ENCODE peak calls at places on chromosomes 12 and 14, in four cellular contexts. E is WTC11, H is SK-N-SH, D is K562. X is an unnamed sample.

GRCh38 chr12:104494816-104495158 is 38.0 kb downstream of the CHST11 start:
- DNase-seq in E (no peak), H (no peak), D (no peak), X (no peak)

GRCh38 chr12:54033980-54034783 is 1.3 kb downstream of the HOXC5 start:
- DNase-seq in E (no peak), H (peak), D (no peak), X (no peak)

GRCh38 chr12:132788375-132789098 is 26.9 kb upstream of the ANKLE2 start:
- DNase-seq in E (no peak), H (peak), D (peak), X (no peak)

GRCh38 chr12:11823043-11823442 is 173.6 kb downstream of the ETV6 start:
- DNase-seq in E (no peak), H (no peak), D (no peak), X (no peak)

GRCh38 chr12:59834659-59835474 is 239.0 kb downstream of the SLC16A7 start:
- DNase-seq in E (no peak), H (peak), D (peak), X (peak)

GRCh38 chr12:72053604-72054003 is 115.0 kb downstream of the TPH2 start:
- DNase-seq in E (no peak), H (no peak), D (no peak), X (no peak)

GRCh38 chr12:41202051-41202450 is 13.9 kb downstream of the PDZRN4 start:
- DNase-seq in E (no peak), H (no peak), D (no peak), X (no peak)

GRCh38 chr12:49546481-49546880 is 7.7 kb downstream of the KCNH3 start:
- DNase-seq in E (no peak), H (peak), D (no peak), X (no peak)

GRCh38 chr12:121022713-121023112 is 6.4 kb upstream of the C12orf43 start:
- DNase-seq in E (no peak), H (no peak), D (no peak), X (no peak)

GRCh38 chr14:64692189-64692588 is 12.0 kb upstream of the PLEKHG3 start:
- DNase-seq in E (no peak), H (no peak), D (no peak), X (no peak)

GRCh38 chr12:52616680-52617402 is 1.5 kb downstream of the KRT73 start:
- DNase-seq in E (no peak), H (no peak), D (no peak), X (no peak)

GRCh38 chr12:106358410-106359241 is 1.1 kb downstream of the POLR3B start:
- DNase-seq in E (no peak), H (peak), D (peak), X (peak)

GRCh38 chr14:23544511-23545447 is 6.8 kb downstream of the ZFHX2 start:
- DNase-seq in E (peak), H (no peak), D (no peak), X (no peak)

GRCh38 chr14:101601603-101602465 is 40.5 kb downstream of the DIO3 start:
- DNase-seq in E (no peak), H (no peak), D (no peak), X (no peak)

GRCh38 chr12:68102731-68103130 is 56.8 kb downstream of the IFNG start:
- DNase-seq in E (no peak), H (no peak), D (no peak), X (no peak)

GRCh38 chr14:101719045-101719645 is 42.4 kb upstream of the PPP2R5C start:
- DNase-seq in E (no peak), H (no peak), D (no peak), X (no peak)

GRCh38 chr12:105928436-105928835 is 210.3 kb downstream of the NUAK1 start:
- DNase-seq in E (no peak), H (no peak), D (no peak), X (no peak)

GRCh38 chr14:61034416-61035100 is 53.5 kb downstream of the SLC38A6 start:
- DNase-seq in E (no peak), H (no peak), D (no peak), X (no peak)

GRCh38 chr12:54134850-54135249 is 53.9 kb downstream of the SMUG1 start:
- DNase-seq in E (no peak), H (peak), D (peak), X (no peak)

GRCh38 chr14:57883061-57883460 is 17.2 kb upstream of the SLC35F4 start:
- DNase-seq in E (no peak), H (no peak), D (no peak), X (no peak)

GRCh38 chr14:99148131-99148530 is 123.9 kb downstream of the BCL11B start:
- DNase-seq in E (no peak), H (no peak), D (no peak), X (no peak)

GRCh38 chr14:76514599-76514998 is 138.7 kb downstream of the ESRRB start:
- DNase-seq in E (no peak), H (no peak), D (peak), X (peak)

GRCh38 chr12:19833775-19834501 is 394.6 kb downstream of the AEBP2 start:
- DNase-seq in E (no peak), H (no peak), D (no peak), X (no peak)

GRCh38 chr14:65100905-65101541 is 1.3 kb downstream of the MAX start:
- DNase-seq in E (no peak), H (no peak), D (no peak), X (no peak)

GRCh38 chr12:25434493-25434892 is 118.6 kb downstream of the LMNTD1 start:
- DNase-seq in E (no peak), H (no peak), D (no peak), X (no peak)

GRCh38 chr12:15540025-15540424 is 217.7 kb downstream of the PTPRO start:
- DNase-seq in E (no peak), H (no peak), D (no peak), X (no peak)

GRCh38 chr12:15540469-15540872 is 218.2 kb downstream of the PTPRO start:
- DNase-seq in E (no peak), H (no peak), D (no peak), X (no peak)

GRCh38 chr12:15536446-15536845 is 214.1 kb downstream of the PTPRO start:
- DNase-seq in E (no peak), H (no peak), D (no peak), X (no peak)

GRCh38 chr12:15541996-15542631 is 219.8 kb downstream of the PTPRO start:
- DNase-seq in E (no peak), H (no peak), D (no peak), X (no peak)

DNA sequence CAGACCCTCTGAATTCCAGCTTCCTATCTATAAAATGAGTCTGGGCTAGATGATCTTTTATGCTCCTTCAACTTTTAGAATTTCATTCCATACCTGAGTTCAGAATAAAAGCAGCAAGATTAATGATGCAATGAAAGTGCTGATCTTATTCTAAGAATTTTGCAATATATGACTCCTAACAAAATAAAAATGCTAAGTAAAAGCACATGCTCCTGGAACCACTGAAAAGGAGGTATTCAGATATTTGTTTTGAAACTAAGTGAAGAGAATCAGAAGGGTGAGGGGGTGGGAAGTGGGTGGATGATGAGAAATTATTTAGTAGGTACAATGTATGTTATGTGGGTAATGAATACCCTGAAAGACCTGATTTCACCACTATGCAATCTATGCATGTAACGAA is 216.6 kb downstream of the PTPRO start:
- DNase-seq in E (no peak), H (no peak), D (no peak), X (no peak)
- TF ChIP-seq FOXJ3 in E (no peak), H (no peak), D (no peak), X (no peak)

GRCh38 chr12:93127107-93127560 is 198.0 kb upstream of the EEA1 start:
- DNase-seq in E (no peak), H (no peak), D (no peak), X (no peak)

GRCh38 chr12:93122089-93122488 is 193.0 kb upstream of the EEA1 start:
- DNase-seq in E (no peak), H (no peak), D (no peak), X (peak)

GRCh38 chr12:93126069-93126474 is 197.0 kb upstream of the EEA1 start:
- DNase-seq in E (no peak), H (no peak), D (no peak), X (no peak)

GRCh38 chr12:93125126-93125525 is 196.0 kb upstream of the EEA1 start:
- DNase-seq in E (no peak), H (no peak), D (no peak), X (no peak)

GRCh38 chr12:93122569-93123091 is 193.5 kb upstream of the EEA1 start:
- DNase-seq in E (no peak), H (no peak), D (no peak), X (peak)
- TF ChIP-seq FOXJ3 in E (no peak), H (no peak), D (no peak), X (no peak)

DNA sequence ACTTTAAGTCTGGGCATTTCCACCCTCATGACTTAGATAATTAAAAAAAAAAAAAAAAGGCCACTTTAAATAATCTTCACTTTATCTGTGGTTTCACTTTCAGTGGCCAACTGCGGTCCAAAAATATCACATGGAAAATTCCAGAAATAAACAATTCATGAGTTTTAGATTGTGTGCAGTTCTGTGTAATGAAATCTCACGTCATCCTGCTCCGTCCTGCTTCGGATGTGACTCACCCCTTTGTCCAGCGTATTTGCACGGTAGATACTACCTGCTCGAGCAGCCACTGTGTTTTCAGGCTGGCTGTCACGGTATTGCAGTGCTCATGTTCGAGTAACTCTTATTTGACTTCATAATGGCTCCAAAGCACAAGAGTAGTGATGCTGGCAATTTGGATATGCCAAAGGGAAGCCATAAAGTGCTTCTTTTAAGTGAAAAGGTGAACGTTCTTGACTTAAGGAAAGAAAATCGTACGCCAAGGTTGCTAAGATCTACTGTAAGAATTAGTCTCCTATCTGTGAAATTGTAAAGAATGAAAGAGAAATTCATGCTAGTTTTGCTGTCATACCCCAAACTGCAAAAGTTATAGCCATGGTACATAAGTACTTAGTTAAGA is 2.4 kb downstream of the E2F7 start:
- DNase-seq in E (no peak), H (no peak), D (peak), X (no peak)
- TF ChIP-seq FOXJ3 in E (no peak), H (no peak), D (no peak), X (no peak)

GRCh38 chr12:124567035-124567672 is at the start of gene NCOR2:
- DNase-seq in E (no peak), H (peak), D (peak), X (no peak)

GRCh38 chr12:124564232-124564958 is 3.0 kb downstream of the NCOR2 start:
- DNase-seq in E (no peak), H (no peak), D (no peak), X (no peak)

GRCh38 chr12:124565071-124565491 is 2.3 kb downstream of the NCOR2 start:
- DNase-seq in E (no peak), H (peak), D (no peak), X (no peak)

GRCh38 chr12:124566181-124567034 is 1.0 kb downstream of the NCOR2 start:
- DNase-seq in E (peak), H (peak), D (peak), X (peak)

GRCh38 chr12:124565656-124566180 is 1.7 kb downstream of the NCOR2 start:
- DNase-seq in E (peak), H (no peak), D (no peak), X (peak)
- TF ChIP-seq FOXJ3 in E (no peak), H (no peak), D (no peak), X (no peak)

GRCh38 chr12:51295651-51296050 is 25.4 kb upstream of the SMAGP start:
- DNase-seq in E (no peak), H (no peak), D (no peak), X (no peak)
- TF ChIP-seq FOXJ3 in E (no peak), H (no peak), D (no peak), X (no peak)

DNA sequence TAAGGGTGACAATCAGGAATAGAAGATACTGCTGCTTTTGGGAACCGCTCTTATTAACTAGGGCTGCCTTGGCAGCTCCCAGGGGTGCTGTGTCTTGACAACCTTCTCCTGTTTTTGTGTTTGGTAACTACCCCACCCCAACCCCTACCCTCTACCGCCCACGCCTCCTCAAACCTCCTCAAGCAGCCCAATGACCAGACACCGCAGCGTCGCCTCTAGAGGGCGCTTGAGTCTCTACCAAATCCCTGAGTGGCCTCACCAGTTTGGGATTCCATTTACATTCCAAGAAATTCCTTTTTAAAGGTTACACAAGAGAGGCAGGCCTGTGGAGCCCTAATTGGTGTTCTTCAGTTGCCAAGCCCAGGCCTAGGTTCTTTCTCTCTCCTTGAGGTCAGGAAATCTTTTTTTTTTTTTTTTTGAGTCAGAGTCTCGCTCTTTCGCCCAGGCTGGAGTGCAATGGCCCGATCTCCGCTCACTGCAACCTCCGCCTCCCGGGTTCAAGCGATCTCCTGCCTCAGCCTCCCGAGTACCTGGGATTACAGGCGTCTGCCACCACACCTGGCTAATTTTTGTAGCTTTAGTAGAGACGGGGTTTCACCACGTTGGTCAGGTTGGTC is 72.4 kb upstream of the USP44 start:
- DNase-seq in E (peak), H (peak), D (peak), X (peak)
- TF ChIP-seq FOXJ3 in E (no peak), H (no peak), D (no peak), X (no peak)

GRCh38 chr12:98757455-98757854 is 112.4 kb downstream of the APAF1 start:
- DNase-seq in E (no peak), H (no peak), D (no peak), X (no peak)
- TF ChIP-seq FOXJ3 in E (no peak), H (no peak), D (no peak), X (no peak)

DNA sequence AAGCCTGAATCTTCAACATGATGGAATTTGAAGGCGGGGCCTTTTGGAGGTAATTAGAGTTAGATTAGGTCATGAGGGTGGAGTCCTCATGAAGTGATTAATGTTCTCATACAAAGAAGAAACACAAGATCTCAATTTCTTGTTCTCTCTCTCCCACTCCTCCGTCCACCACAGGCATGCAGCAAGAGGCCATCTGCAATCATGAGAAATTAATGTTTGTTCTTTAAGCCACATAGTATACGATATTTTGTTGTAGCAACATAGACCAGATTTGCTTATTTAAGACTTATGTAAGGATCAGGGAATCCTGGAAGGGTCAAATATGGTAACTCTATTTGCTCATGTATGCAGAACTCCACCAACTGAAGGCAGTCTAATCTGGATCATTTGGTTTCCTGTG is 429.0 kb downstream of the LRIG3 start:
- DNase-seq in E (no peak), H (no peak), D (no peak), X (no peak)
- TF ChIP-seq FOXJ3 in E (no peak), H (no peak), D (no peak), X (no peak)

DNA sequence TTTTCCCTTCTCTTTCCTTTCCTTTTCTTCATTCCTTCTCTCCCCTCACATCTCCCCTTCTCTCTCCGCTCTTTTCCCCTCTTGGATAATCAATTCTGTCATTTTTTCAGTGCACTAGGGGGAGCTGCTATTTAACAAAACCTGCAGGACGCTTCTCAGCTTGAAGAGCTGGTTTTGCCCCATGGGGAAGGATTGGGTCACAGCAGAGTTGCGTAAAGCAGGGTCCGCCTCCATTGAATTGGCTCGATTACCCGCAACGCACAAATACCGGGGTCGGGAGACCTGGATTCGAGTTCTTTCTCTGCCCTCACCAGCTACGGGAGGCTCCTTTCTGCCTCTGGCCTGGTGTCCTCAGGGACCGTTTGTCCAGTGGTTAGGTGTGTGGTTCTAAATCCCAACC is 42.1 kb upstream of the CHGA start:
- DNase-seq in E (peak), H (peak), D (peak), X (peak)
- TF ChIP-seq FOXJ3 in E (no peak), H (no peak), D (no peak), X (no peak)

GRCh38 chr12:114817491-114818440 is 133.8 kb upstream of the TBX3 start:
- DNase-seq in E (no peak), H (no peak), D (no peak), X (no peak)
- TF ChIP-seq FOXJ3 in E (no peak), H (no peak), D (no peak), X (no peak)